ENCODE peak calls at places on chromosomes 5 and 9, in eight cellular contexts. E is pancreas, B is trophoblast cell, R is IMR-90, P is Peyer's patch, J is DND-41, V is right lobe of liver, S is neuronal stem cell. O is an unnamed sample. For H3K4me1, the result is how much of the 10 kb centered on the place peaks cover.

GRCh38 chr9:76459691-76460635 is 981 bp downstream of the GCNT1 start:
- DNase-seq in B (peak), V (no peak), P (peak), J (peak), E (peak), R (peak), S (peak), O (peak)

GRCh38 chr5:31537856-31538255 is 5.8 kb downstream of the C5orf22 start:
- DNase-seq in B (no peak), V (no peak), E (no peak), S (peak), P (no peak), R (peak), J (no peak), O (no peak)

GRCh38 chr5:82465235-82465634 is 187.1 kb upstream of the RPS23 start:
- DNase-seq in B (no peak), R (no peak), J (no peak), P (no peak), S (no peak), V (no peak), E (no peak), O (no peak)

GRCh38 chr5:117315170-117315569 is 740.5 kb upstream of the SEMA6A start:
- DNase-seq in R (no peak), B (no peak), E (no peak), J (no peak), V (no peak), P (no peak), S (no peak), O (no peak)

GRCh38 chr5:163645421-163646416 is 140.3 kb downstream of the MAT2B start:
- DNase-seq in R (no peak), P (no peak), S (no peak), B (no peak), J (no peak), E (no peak), V (no peak), O (no peak)

GRCh38 chr5:165722401-165722800 is 2217.0 kb downstream of the MAT2B start:
- DNase-seq in S (no peak), E (no peak), P (no peak), B (no peak), V (no peak), J (no peak), R (no peak), O (no peak)

GRCh38 chr5:109645591-109646236 is 44.0 kb upstream of the MAN2A1 start:
- DNase-seq in R (no peak), V (no peak), S (peak), J (no peak), P (no peak), E (no peak), B (no peak), O (no peak)

GRCh38 chr5:55911784-55912653 is 60.9 kb downstream of the IL31RA start:
- DNase-seq in V (no peak), E (no peak), J (no peak), R (peak), B (no peak), S (no peak), P (no peak), O (no peak)

GRCh38 chr5:144203750-144204596 is 33.3 kb downstream of the KCTD16 start:
- DNase-seq in B (peak), S (peak), R (peak), J (peak), E (no peak), V (no peak), P (peak), O (no peak)

GRCh38 chr5:9494321-9494720 is 51.6 kb downstream of the SEMA5A start:
- DNase-seq in B (no peak), J (no peak), R (no peak), P (no peak), V (no peak), S (no peak), E (no peak), O (no peak)

GRCh38 chr5:152104211-152104610 is 179.6 kb upstream of the GLRA1 start:
- DNase-seq in E (no peak), B (no peak), S (peak), R (no peak), J (no peak), V (no peak), P (no peak), O (no peak)

GRCh38 chr5:52961238-52961637 is 27.9 kb upstream of the ITGA2 start:
- DNase-seq in B (no peak), J (no peak), E (no peak), V (no peak), S (no peak), P (no peak), R (no peak), O (no peak)

GRCh38 chr5:59207416-59207815 is 624.5 kb downstream of the RAB3C start:
- DNase-seq in B (no peak), R (peak), S (no peak), J (no peak), P (no peak), V (no peak), E (no peak), O (no peak)

GRCh38 chr9:123339666-123340414 is 16.2 kb upstream of the CRB2 start:
- DNase-seq in E (no peak), V (no peak), J (no peak), B (peak), R (no peak), P (peak), S (no peak), O (no peak)

GRCh38 chr5:150129454-150129812 is 26.2 kb downstream of the PDGFRB start:
- DNase-seq in E (no peak), V (no peak), B (peak), J (no peak), P (no peak), R (no peak), S (no peak), O (no peak)

GRCh38 chr9:92982130-92982529 is 34.8 kb downstream of the FGD3 start:
- DNase-seq in P (no peak), J (no peak), S (no peak), R (no peak), B (no peak), E (no peak), V (no peak), O (no peak)

GRCh38 chr5:163914911-163915310 is 409.5 kb downstream of the MAT2B start:
- DNase-seq in R (no peak), B (peak), V (no peak), P (peak), J (no peak), S (no peak), E (no peak), O (peak)

GRCh38 chr5:104081232-104081631 is 518.6 kb upstream of the NUDT12 start:
- DNase-seq in E (no peak), R (no peak), P (no peak), J (no peak), S (no peak), V (no peak), B (no peak), O (no peak)

GRCh38 chr5:37771731-37772130 is 68.1 kb downstream of the GDNF start:
- DNase-seq in S (no peak), B (peak), P (no peak), V (no peak), R (peak), E (no peak), J (no peak), O (no peak)

GRCh38 chr9:5524090-5524489 is 13.8 kb downstream of the PDCD1LG2 start:
- DNase-seq in B (no peak), P (no peak), S (no peak), V (no peak), J (no peak), R (no peak), E (no peak), O (no peak)

GRCh38 chr9:97564291-97565175 is 63.1 kb downstream of the TMOD1 start:
- DNase-seq in V (peak), R (peak), S (no peak), P (no peak), J (no peak), B (peak), E (no peak), O (peak)

GRCh38 chr9:70420267-70421019 is 6.0 kb upstream of the KLF9 start:
- DNase-seq in B (peak), V (peak), J (peak), P (peak), R (peak), E (peak), S (peak), O (peak)

GRCh38 chr5:1435369-1435768 is 9.9 kb downstream of the SLC6A3 start:
- DNase-seq in E (no peak), S (no peak), R (no peak), P (peak), B (no peak), V (no peak), J (no peak), O (no peak)

GRCh38 chr9:126721531-126722098 is 83.2 kb upstream of the ZBTB43 start:
- DNase-seq in V (no peak), R (no peak), P (peak), J (no peak), B (no peak), E (no peak), S (no peak), O (peak)

GRCh38 chr5:34957857-34958690 is 28.7 kb downstream of the DNAJC21 start:
- DNase-seq in P (no peak), E (no peak), S (peak), J (peak), V (no peak), B (peak), R (peak), O (no peak)

GRCh38 chr5:65776707-65777141 is 54.7 kb downstream of the NLN start:
- DNase-seq in S (no peak), R (peak), J (no peak), V (no peak), B (no peak), E (no peak), P (no peak), O (no peak)

GRCh38 chr5:7868427-7868772 is 431 bp downstream of the FASTKD3 start:
- DNase-seq in R (no peak), E (no peak), S (no peak), J (no peak), B (no peak), V (no peak), P (no peak), O (no peak)

GRCh38 chr9:77752566-77752965 is 104.4 kb upstream of the GNA14 start:
- DNase-seq in J (no peak), B (no peak), V (no peak), R (peak), E (no peak), P (no peak), S (no peak), O (no peak)

GRCh38 chr9:347667-348292 is 133.1 kb downstream of the DOCK8 start:
- DNase-seq in R (peak), J (no peak), V (no peak), E (no peak), B (peak), P (no peak), S (peak), O (no peak)

GRCh38 chr5:150114773-150115408 is 28.5 kb upstream of the CSF1R start:
- DNase-seq in J (no peak), B (no peak), S (no peak), R (no peak), V (peak), P (no peak), E (no peak), O (no peak)

GRCh38 chr5:31809037-31809910 is 170.3 kb downstream of the PDZD2 start:
- DNase-seq in S (peak), E (peak), B (peak), J (peak), V (peak), P (peak), R (peak), O (no peak)

GRCh38 chr5:16304846-16305245 is 125.3 kb upstream of the MARCHF11 start:
- DNase-seq in E (no peak), R (peak), S (no peak), V (no peak), J (no peak), B (no peak), P (no peak), O (no peak)

GRCh38 chr9:132670816-132671371 is 630 bp downstream of the GTF3C4 start:
- DNase-seq in R (peak), V (no peak), B (no peak), E (no peak), S (peak), P (no peak), J (peak), O (peak)

DNA sequence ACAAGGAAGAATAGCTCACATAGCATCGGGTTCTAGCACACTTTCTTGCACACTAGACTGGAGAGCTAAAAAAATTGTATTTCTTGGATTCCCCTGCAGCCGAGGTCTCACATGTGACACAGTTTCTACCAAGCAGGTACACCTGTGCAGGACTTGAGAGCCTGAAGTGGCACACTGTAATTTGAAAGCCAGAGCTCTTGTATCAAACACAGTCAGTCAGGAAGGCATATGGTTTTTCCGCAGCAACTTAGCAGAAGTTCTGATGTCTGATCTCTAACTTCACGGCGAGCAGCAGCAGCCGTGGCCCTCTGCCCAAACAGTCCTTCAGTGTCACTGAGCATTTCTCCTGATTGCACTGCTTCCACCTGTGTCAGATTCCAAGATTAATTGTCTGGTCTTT is 25.5 kb downstream of the TMEM245 start:
- DNase-seq in V (no peak), E (no peak), P (no peak), R (no peak), S (no peak), B (no peak), J (no peak), O (no peak)
- H3K4me1 ChIP-seq in V (under half), E (under half), P (under half), R (under half), S (under half), B (under half), J (under half), O (under half)

GRCh38 chr9:134158753-134159392 is 5.5 kb downstream of the RNU6ATAC start:
- DNase-seq in S (no peak), E (no peak), J (no peak), R (no peak), V (peak), B (no peak), P (no peak), O (peak)
- H3K27ac ChIP-seq in S (no peak), E (no peak), J (no peak), R (no peak), V (no peak), B (no peak), P (no peak), O (no peak)

GRCh38 chr5:176407456-176408244 is 8.7 kb downstream of the CLTB start:
- DNase-seq in P (peak), V (peak), R (no peak), B (peak), J (no peak), S (no peak), E (peak), O (peak)
- H3K4me1 ChIP-seq in P (under half), V (under half), R (under half), B (under half), J (under half), S (under half), E (under half), O (under half)

GRCh38 chr9:134418986-134419683 is 92.9 kb downstream of the RXRA start:
- DNase-seq in B (no peak), S (no peak), J (no peak), E (no peak), R (no peak), P (no peak), V (no peak), O (no peak)

GRCh38 chr9:134420281-134420835 is 94.1 kb downstream of the RXRA start:
- DNase-seq in V (no peak), J (no peak), R (no peak), E (no peak), P (no peak), B (no peak), S (no peak), O (no peak)

GRCh38 chr9:134416385-134417022 is 90.2 kb downstream of the RXRA start:
- DNase-seq in B (no peak), R (no peak), V (no peak), E (no peak), S (no peak), J (no peak), P (no peak), O (no peak)

GRCh38 chr9:134419684-134420076 is 93.4 kb downstream of the RXRA start:
- DNase-seq in E (no peak), R (no peak), V (no peak), P (no peak), J (no peak), S (no peak), B (peak), O (no peak)

GRCh38 chr9:134418354-134418753 is 92.1 kb downstream of the RXRA start:
- DNase-seq in J (no peak), V (peak), R (no peak), P (no peak), E (no peak), S (no peak), B (no peak), O (no peak)
- H3K27ac ChIP-seq in J (no peak), V (no peak), R (no peak), P (no peak), E (no peak), S (no peak), B (no peak), O (peak)

GRCh38 chr5:157823655-157824054 is 35.3 kb downstream of the CLINT1 start:
- DNase-seq in R (no peak), E (no peak), P (no peak), V (no peak), J (no peak), B (no peak), S (no peak), O (no peak)

GRCh38 chr5:157827429-157827828 is 31.5 kb downstream of the CLINT1 start:
- DNase-seq in B (no peak), V (no peak), E (no peak), R (peak), P (no peak), S (no peak), J (no peak), O (no peak)

GRCh38 chr5:157828031-157828948 is 30.7 kb downstream of the CLINT1 start:
- DNase-seq in R (no peak), E (no peak), P (no peak), J (no peak), S (no peak), B (no peak), V (no peak), O (no peak)

DNA sequence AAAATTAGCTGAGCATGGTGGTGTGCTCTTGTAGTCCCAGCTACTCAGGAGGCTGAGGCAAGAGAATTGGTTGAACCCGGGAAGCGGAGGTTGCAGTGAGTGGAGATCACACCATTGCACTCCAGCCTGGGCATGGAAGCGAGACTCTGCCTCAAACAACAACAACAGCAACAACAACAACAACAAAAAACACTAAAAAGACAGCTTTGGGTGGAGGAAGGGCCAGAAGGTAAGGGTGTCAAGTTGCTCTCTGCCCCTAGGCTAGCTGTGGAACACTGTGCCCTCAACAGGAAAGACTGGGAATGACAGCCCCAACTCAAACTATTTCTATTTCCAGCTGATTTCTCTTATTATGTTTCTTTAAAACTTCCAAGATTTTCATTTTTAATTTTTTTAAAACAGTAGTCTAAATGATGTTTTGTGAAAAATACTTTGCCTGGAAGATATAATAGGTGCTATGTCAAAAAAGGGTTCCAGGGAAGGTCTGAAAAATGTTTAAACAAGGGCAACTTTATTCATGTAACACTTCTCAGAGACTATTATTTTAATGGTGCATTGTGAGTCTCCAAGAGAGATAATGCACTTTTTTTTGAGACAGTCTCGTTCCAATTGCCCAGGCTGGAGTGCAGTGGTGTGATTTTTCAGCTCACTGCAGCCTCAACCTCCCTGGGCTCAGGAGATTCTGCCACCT is 29.9 kb downstream of the CLINT1 start:
- DNase-seq in E (no peak), V (no peak), B (peak), S (no peak), P (no peak), J (no peak), R (no peak), O (no peak)
- H3K4me1 ChIP-seq in E (under half), V (under half), B (under half), S (under half), P (under half), J (under half), R (under half), O (under half)

O was measured in spleen.